ENCODE peak calls at places on chromosomes 13 and 19, in nine cellular contexts. C is transverse colon, T is body of pancreas, X is tibial nerve, R is adrenal gland, V is A549, L is right lobe of liver, K is suprapubic skin, N is upper lobe of left lung. F is an unnamed sample.
A peak's percentile ranks its signal among the peaks of the same experiment; 100 is the strongest.

GRCh38 chr13:33678084-33678483 is 139.9 kb upstream of the RFC3 start:
- DNase-seq in L (no peak), N (no peak), K (no peak), V (no peak), C (no peak), X (no peak), R (no peak), T (no peak), F (no peak)

GRCh38 chr13:113052206-113052605 is 53.4 kb upstream of the F7 start:
- DNase-seq in C (no peak), X (no peak), V (no peak), N (no peak), R (no peak), L (no peak), K (peak; percentile 20), T (no peak), F (no peak)

GRCh38 chr13:90594694-90595093 is 752.8 kb upstream of the MIR17HG start:
- DNase-seq in N (no peak), X (no peak), L (no peak), V (peak; percentile 13), T (no peak), R (no peak), K (no peak), C (no peak), F (no peak)

GRCh38 chr13:113639661-113640262 is 18.2 kb downstream of the ATP4B start:
- DNase-seq in N (peak; percentile 16), L (no peak), X (no peak), K (peak; percentile 62), V (no peak), C (peak; percentile 8), R (peak; percentile 5), T (no peak), F (peak; percentile 26)

GRCh38 chr19:47190167-47190727 is 40.8 kb downstream of the BBC3 start:
- DNase-seq in L (peak; percentile 35), N (peak; percentile 87), X (no peak), V (peak; percentile 92), C (peak; percentile 79), K (no peak), T (peak; percentile 61), R (peak; percentile 74), F (peak; percentile 53)

GRCh38 chr13:102128216-102128800 is 273.5 kb downstream of the FGF14 start:
- DNase-seq in N (peak; percentile 36), V (no peak), R (no peak), K (no peak), X (no peak), L (no peak), T (no peak), C (no peak), F (no peak)

GRCh38 chr13:32031815-32032345 is 306 bp downstream of the FRY start:
- DNase-seq in R (no peak), K (no peak), C (no peak), X (no peak), L (no peak), V (no peak), T (no peak), N (no peak), F (no peak)

GRCh38 chr13:84303035-84303434 is 420.8 kb upstream of the SLITRK1 start:
- DNase-seq in V (no peak), X (no peak), T (no peak), L (no peak), K (no peak), N (no peak), R (no peak), C (no peak), F (no peak)

DNA sequence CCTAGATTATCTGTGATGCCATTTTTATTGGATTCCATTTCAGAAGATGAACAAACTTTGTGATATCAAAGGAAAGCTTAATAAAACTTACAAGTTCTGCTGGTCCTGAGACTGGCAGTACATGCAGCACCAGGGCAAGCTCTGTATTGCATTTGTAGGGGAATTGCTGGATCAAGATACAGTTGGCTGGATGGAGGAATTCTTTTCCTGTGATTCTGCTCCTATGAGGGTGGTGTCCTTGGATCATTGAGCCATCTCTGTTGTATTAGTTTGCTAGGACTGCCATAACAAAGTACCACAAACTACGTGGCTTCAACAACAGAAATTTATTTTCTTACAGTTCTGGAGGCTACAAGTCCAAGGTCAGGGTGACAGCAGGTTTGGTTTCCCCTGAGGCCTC is 33.9 kb upstream of the CSNK1A1L start:
- DNase-seq in K (no peak), X (no peak), N (no peak), T (no peak), C (no peak), V (no peak), R (no peak), L (no peak), F (no peak)
- H3K4me1 ChIP-seq in K (peaks cover 8% of the 10 kb centered on the region), X (no peaks in the 10 kb centered on the region), N (no peaks in the 10 kb centered on the region), T (no peaks in the 10 kb centered on the region), C (no peaks in the 10 kb centered on the region), V (no peaks in the 10 kb centered on the region), R (no peaks in the 10 kb centered on the region), L (no peaks in the 10 kb centered on the region), F (no peaks in the 10 kb centered on the region)

DNA sequence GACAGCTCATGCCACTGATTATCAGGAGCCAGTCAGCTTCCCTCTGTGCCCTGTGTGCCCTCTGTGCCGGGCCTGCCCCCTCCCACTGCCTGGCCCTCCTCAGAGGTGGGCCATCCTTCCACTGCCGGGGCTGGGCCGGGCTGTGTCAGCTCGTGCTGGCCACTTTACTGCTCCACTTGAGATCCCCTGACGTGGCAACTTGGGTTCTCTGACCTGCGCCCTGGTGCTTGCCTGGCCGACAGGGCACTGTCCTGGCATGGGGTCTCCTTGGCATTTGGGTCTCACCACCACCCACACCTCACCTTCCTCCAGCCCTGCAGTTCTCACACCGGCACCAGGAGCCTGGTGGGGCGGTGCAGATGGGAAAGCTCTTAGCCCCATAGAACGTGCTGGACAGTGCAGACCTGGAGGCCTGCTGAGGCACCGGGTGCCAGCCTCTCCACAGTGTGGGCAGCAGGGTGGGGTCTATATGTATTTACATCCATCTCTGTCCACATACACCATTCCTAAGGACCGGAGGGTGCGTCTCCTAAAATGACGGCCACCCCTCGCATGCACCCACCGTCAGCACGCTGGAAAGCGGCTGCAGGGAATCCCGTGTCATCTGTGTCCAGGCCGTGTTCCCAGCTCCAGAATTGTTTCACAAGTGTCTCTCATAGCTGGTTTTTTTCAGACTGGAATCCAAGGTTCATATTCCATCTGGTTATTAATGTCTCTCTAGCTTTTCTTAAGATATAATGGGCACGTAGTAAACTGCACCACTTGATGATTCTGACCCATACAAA is 11.8 kb downstream of the DAZAP1 start:
- DNase-seq in T (no peak), N (no peak), X (no peak), L (no peak), V (no peak), K (no peak), C (no peak), R (no peak), F (no peak)
- H3K27ac ChIP-seq in T (no peak overlapping the region), N (no peak overlapping the region), X (peak overlapping the region; percentile 99), L (no peak overlapping the region), V (no peak overlapping the region), K (no peak overlapping the region), C (no peak overlapping the region), R (peak overlapping the region; percentile 10), F (no peak overlapping the region)

GRCh38 chr19:1509589-1510441 is 3.0 kb downstream of the ADAMTSL5 start:
- DNase-seq in R (no peak), N (no peak), C (no peak), X (no peak), T (no peak), L (no peak), V (no peak), K (no peak), F (no peak)

GRCh38 chr19:1507192-1507660 is 5.6 kb downstream of the ADAMTSL5 start:
- DNase-seq in X (no peak), T (no peak), R (peak; percentile 29), N (no peak), C (no peak), L (no peak), V (no peak), K (peak; percentile 73), F (no peak)

GRCh38 chr19:1505991-1506881 is 6.6 kb downstream of the ADAMTSL5 start:
- DNase-seq in L (no peak), C (no peak), T (no peak), R (no peak), K (peak; percentile 58), N (no peak), X (no peak), V (no peak), F (no peak)

GRCh38 chr19:1508507-1508856 is 4.3 kb downstream of the ADAMTSL5 start:
- DNase-seq in T (no peak), X (no peak), C (no peak), V (no peak), N (no peak), L (no peak), R (no peak), K (no peak), F (no peak)

DNA sequence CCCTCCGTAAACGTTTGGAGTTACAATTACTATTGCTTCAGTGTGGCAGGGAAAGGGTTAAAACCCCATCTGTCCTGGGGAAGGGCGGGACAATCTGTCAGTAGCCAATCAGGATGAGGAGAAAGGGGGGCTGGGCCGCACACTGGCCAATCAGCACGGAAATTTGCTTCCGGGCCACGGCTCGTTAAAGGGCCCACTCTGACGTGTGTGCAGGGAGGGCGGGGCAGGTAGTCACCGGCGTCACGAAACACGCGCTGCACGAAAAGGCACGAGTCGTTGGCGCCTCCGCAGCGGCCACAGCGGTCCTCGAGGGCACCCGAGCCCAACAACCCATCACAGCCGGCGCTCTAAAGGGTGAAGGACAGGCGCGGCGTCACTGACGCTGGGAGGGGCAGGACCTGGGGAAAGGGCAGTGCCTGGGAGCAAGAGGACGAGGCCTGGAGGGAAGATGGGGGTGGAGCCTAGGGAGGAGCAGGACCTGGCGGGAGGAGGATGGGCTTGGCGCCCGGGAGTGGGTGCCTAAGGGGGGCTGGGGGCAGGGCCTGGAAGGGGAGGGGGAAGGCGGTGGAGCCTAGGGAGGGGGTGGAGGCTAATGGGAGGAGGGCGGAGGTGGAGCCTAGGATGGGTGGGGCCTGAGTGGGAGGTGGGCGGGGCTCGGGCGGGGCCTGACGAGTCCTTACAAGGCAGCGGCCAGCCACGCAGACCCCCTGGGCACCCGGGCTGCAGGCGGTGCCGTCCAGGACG is 4.9 kb downstream of the ADAMTSL5 start:
- DNase-seq in K (peak; percentile 94), C (peak; percentile 93), N (peak; percentile 84), V (peak; percentile 96), T (peak; percentile 91), L (peak; percentile 88), R (peak; percentile 97), X (peak; percentile 95), F (peak; percentile 94)
- TF ChIP-seq POLR2A in K (no peak), C (no peak), N (no peak), V (peak; percentile 19), T (no peak), L (no peak), R (no peak), X (no peak), F (no peak)

DNA sequence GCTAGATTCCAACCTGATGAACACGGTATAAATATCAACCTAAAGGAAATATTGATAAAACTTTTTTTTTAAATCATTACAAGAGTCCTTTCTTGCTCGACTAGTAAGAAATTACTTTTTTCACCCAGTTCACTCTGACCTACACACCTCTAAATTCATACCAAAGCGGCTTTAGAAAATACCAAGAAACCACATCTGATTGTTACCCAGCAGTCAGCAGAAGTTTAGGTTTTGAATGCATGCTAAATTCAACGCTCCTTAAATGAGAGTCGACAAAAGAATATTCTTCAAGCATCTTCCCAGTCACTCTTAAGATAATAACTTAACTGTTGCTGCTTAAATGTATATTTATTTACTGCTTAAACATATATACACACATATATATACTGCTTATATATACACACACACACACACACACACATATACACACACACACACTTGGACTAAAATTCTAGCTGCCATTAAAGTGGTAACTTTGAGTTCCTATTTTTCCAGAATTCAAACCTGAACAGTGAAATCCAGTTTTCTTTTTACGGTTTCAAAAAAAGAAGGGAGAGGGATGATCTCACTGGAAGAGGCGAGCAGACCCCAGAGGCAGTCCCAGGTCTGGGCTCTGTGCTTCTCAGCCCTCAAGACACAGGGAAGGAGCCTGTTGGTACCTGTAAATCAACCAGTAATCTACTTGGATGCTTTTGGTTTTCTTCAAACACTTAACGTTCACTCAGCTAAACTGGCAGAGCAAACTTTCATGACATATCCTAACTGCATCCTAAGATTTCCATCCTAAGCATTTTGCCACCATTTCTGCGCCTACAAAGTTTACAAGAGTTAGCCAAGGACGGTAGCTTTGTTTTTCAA is 1.7 kb downstream of the STK24 start:
- DNase-seq in R (no peak), L (no peak), K (no peak), X (no peak), V (no peak), C (no peak), N (no peak), T (no peak), F (no peak)
- H3K4me1 ChIP-seq in R (peaks cover 55% of the 10 kb centered on the region), L (no peaks in the 10 kb centered on the region), K (peaks cover 69% of the 10 kb centered on the region), X (no peaks in the 10 kb centered on the region), V (peaks cover 54% of the 10 kb centered on the region), C (peaks cover 64% of the 10 kb centered on the region), N (peaks cover 52% of the 10 kb centered on the region), T (peaks cover 58% of the 10 kb centered on the region), F (peaks cover 8% of the 10 kb centered on the region)

F was measured in Peyer's patch.